ENCODE peak calls at places on chromosomes 7 and 10, in five cellular contexts. R, Y, P, A and G are unnamed samples.

GRCh38 chr10:111106081-111106480 is 29.3 kb downstream of the ADRA2A start:
- DNase-seq in P (no peak), R (no peak), A (no peak), Y (no peak), G (no peak)

GRCh38 chr10:80523776-80524175 is 13.9 kb upstream of the SH2D4B start:
- DNase-seq in Y (no peak), A (no peak), P (no peak), R (no peak), G (no peak)

GRCh38 chr10:120421250-120421649 is 35.8 kb upstream of the PLPP4 start:
- DNase-seq in P (peak), R (no peak), Y (no peak), A (no peak), G (peak)

GRCh38 chr7:135341049-135341448 is 107.4 kb downstream of the STRA8 start:
- DNase-seq in P (no peak), Y (peak), A (no peak), R (no peak), G (no peak)

GRCh38 chr10:80204801-80205477 is 398 bp downstream of the ANXA11 start:
- DNase-seq in R (peak), A (peak), P (peak), Y (no peak), G (peak)

GRCh38 chr7:151018421-151019129 is 5.7 kb downstream of the ATG9B start:
- DNase-seq in P (peak), A (peak), Y (peak), R (peak), G (peak)

GRCh38 chr10:43202657-43203490 is 64.0 kb downstream of the RASGEF1A start:
- DNase-seq in R (no peak), Y (peak), A (no peak), P (no peak), G (peak)

GRCh38 chr7:150737265-150738055 is at the start of gene GIMAP5:
- DNase-seq in Y (no peak), A (peak), P (no peak), R (no peak), G (no peak)

GRCh38 chr10:7507887-7508726 is 97.3 kb upstream of the SFMBT2 start:
- DNase-seq in P (no peak), A (no peak), Y (no peak), R (no peak), G (no peak)

DNA sequence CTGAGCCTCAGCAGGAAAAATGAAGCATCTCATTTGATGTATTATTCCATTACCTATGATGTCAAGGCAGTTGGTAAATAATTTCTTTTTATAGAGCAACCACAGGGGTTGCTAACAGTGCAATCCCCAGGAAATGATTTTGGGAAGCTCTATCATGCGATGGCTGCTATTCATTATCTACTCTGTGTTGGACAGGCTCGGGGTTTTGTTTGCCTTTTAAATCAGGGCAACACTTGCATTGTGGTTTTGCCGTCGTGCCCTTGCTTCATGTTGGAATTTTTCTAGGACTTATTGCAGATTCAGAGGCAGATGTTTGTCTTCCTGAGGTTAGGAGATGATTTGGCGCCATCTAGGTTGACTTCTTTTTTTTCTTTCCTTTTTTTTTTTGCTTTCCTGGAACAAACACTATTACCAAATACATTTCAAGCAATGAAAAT is 128.4 kb downstream of the BICC1 start:
- DNase-seq in A (no peak), Y (no peak), R (peak), P (peak), G (peak)
- H2AFZ ChIP-seq in A (peak), Y (no peak), R (no peak), P (no peak), G (no peak)

DNA sequence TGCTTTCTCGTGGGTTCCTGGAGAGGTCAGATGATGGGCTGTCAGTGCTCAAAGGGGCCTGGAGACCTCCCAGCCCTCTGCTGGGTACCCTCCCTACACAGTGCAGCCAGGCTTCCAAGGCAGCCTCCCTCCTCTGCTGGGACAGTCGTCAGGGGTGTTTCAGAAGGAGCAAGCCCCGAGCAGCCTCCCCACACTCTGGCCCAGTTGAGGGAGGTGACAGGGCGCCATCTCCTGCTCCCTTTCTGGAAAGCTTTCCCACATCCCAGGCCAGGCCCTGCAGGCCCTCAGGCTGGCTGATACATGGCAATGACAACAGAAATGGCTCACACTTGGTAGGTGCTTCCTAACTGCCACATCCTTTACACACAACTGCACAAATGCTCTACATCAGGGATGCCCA is 32.1 kb downstream of the KCNMA1 start:
- DNase-seq in A (no peak), Y (peak), R (no peak), P (peak), G (peak)
- H3K4me2 ChIP-seq in A (no peak), Y (no peak), R (no peak), P (no peak), G (no peak)

GRCh38 chr10:95327367-95327766 is 36.6 kb upstream of the PDLIM1 start:
- DNase-seq in P (peak), A (no peak), Y (no peak), R (peak), G (no peak)
- H2AFZ ChIP-seq in P (no peak), A (no peak), Y (no peak), R (no peak), G (no peak)

GRCh38 chr7:17123020-17123419 is 175.4 kb upstream of the AHR start:
- DNase-seq in P (peak), R (peak), Y (no peak), A (no peak), G (peak)
- H3K4me2 ChIP-seq in P (no peak), R (peak), Y (no peak), A (no peak), G (peak)

GRCh38 chr10:69318997-69319727 is 40.9 kb downstream of the HK1 start:
- DNase-seq in R (peak), Y (no peak), A (peak), P (peak), G (peak)
- H2AFZ ChIP-seq in R (peak), Y (no peak), A (peak), P (peak), G (peak)

DNA sequence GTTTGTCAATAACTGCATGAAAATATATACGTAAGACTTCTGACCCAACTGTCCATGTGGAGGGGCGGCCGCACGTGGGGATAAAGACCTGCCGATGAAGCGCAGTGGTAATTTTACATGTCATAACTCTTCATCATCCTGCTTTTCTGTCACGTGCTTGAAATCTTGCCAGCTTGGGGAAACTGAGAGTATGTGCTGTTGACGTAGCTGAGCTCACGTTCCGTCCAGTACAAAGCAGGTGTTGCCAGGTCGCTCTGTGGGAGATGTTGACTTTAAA is 105.1 kb downstream of the INPP5A start:
- DNase-seq in R (no peak), A (no peak), P (no peak), Y (peak), G (no peak)
- H3K4me2 ChIP-seq in R (no peak), A (no peak), P (no peak), Y (no peak), G (no peak)

DNA sequence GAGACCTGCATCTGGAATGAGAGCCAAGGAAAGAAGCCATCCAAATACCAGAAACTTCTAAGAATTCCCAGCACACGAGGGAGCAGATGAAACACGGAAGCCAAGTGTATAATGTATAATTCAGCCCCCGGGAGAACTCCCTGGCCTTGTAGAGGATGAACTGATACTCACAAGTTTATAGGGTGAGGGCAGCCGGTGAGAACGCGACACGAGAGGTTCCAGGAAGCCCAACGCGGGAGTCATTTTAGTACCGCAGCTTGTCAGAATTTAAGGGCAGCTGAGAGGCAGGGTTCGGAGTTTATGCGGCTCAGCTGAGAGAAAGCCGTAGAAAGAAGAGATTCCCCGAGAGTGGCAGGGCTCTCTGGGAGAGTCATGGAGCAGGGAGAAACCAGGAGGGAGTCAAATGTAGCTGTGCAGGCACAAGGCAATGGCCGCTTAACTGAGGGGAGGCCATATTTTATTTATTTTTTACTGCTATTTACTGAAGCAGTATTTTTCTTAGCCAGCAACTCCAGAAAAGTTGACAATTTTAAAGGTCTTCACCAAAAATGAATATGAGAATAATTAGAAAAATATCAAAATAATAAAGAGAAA is 164.0 kb downstream of the NPSR1 start:
- DNase-seq in P (no peak), R (no peak), A (no peak), Y (no peak), G (no peak)
- H2AFZ ChIP-seq in P (no peak), R (no peak), A (no peak), Y (peak), G (peak)

GRCh38 chr10:77392851-77393250 is 244.8 kb downstream of the KCNMA1 start:
- DNase-seq in Y (no peak), A (peak), R (peak), P (peak), G (peak)
- H3K4me2 ChIP-seq in Y (no peak), A (peak), R (peak), P (no peak), G (peak)

GRCh38 chr7:155244675-155245074 is 53.0 kb upstream of the INSIG1 start:
- DNase-seq in A (no peak), P (no peak), R (no peak), Y (no peak), G (peak)
- H2AFZ ChIP-seq in A (no peak), P (no peak), R (no peak), Y (no peak), G (no peak)